ENCODE peak calls at places on chromosome 4, in four cellular contexts. Q, R, E and S are unnamed samples.

GRCh38 chr4:1344696-1345095 is 2.3 kb upstream of the UVSSA start:
- DNase-seq in Q (no peak), R (no peak), E (no peak), S (no peak)

GRCh38 chr4:38275331-38275821 is 315.2 kb downstream of the PTTG2 start:
- DNase-seq in Q (no peak), R (no peak), E (no peak), S (no peak)

GRCh38 chr4:144666539-144667175 is 20.7 kb downstream of the HHIP start:
- DNase-seq in Q (no peak), R (no peak), E (no peak), S (no peak)

GRCh38 chr4:145176641-145177432 is 3.6 kb downstream of the OTUD4 start:
- DNase-seq in Q (no peak), R (no peak), E (no peak), S (no peak)

GRCh38 chr4:38204317-38205060 is 244.3 kb downstream of the PTTG2 start:
- DNase-seq in Q (no peak), R (no peak), E (no peak), S (no peak)

GRCh38 chr4:171583790-171584189 is 229.4 kb upstream of the GALNTL6 start:
- DNase-seq in Q (no peak), R (no peak), E (no peak), S (no peak)

GRCh38 chr4:88177981-88178632 is 19.7 kb upstream of the ABCG2 start:
- DNase-seq in Q (no peak), R (no peak), E (no peak), S (peak; percentile 75)

GRCh38 chr4:20299515-20299914 is 47.8 kb downstream of the SLIT2 start:
- DNase-seq in Q (no peak), R (no peak), E (no peak), S (no peak)

GRCh38 chr4:8545439-8545765 is 34.8 kb upstream of the GPR78 start:
- DNase-seq in Q (peak; percentile 81), R (no peak), E (no peak), S (peak; percentile 59)

GRCh38 chr4:70737006-70737405 is 15.2 kb downstream of the RUFY3 start:
- DNase-seq in Q (no peak), R (peak; percentile 42), E (no peak), S (no peak)

GRCh38 chr4:5084911-5085475 is 33.7 kb downstream of the STK32B start:
- DNase-seq in Q (no peak), R (no peak), E (no peak), S (no peak)

GRCh38 chr4:122921971-122922876 is at the start of gene NUDT6:
- DNase-seq in Q (peak; percentile 85), R (peak; percentile 21), E (peak; percentile 60), S (peak; percentile 72)

GRCh38 chr4:152515678-152516077 is 20.2 kb downstream of the FBXW7 start:
- DNase-seq in Q (no peak), R (no peak), E (no peak), S (no peak)

GRCh38 chr4:3369781-3370660 is 71.7 kb upstream of the HGFAC start:
- DNase-seq in Q (no peak), R (peak; percentile 39), E (peak; percentile 62), S (peak; percentile 90)
- H3K4me3 ChIP-seq in Q (no peak overlapping the region), R (peak overlapping the region; percentile 40), E (peak overlapping the region; percentile 41), S (no peak overlapping the region)

GRCh38 chr4:146654976-146655761 is 16.5 kb downstream of the POU4F2 start:
- DNase-seq in Q (no peak), R (no peak), E (peak; percentile 57), S (peak; percentile 83)
- H3K4me3 ChIP-seq in Q (no peak overlapping the region), R (no peak overlapping the region), E (peak overlapping the region; percentile 20), S (peak overlapping the region; percentile 40)

GRCh38 chr4:182775075-182775474 is 142.1 kb downstream of the DCTD start:
- DNase-seq in Q (no peak), R (no peak), E (no peak), S (no peak)

GRCh38 chr4:182778222-182778982 is 138.8 kb downstream of the DCTD start:
- DNase-seq in Q (no peak), R (no peak), E (no peak), S (no peak)

GRCh38 chr4:182770969-182771330 is 146.2 kb downstream of the DCTD start:
- DNase-seq in Q (no peak), R (no peak), E (no peak), S (peak; percentile 61)

GRCh38 chr4:182776376-182777058 is 140.7 kb downstream of the DCTD start:
- DNase-seq in Q (no peak), R (no peak), E (no peak), S (no peak)
- H3K4me3 ChIP-seq in Q (no peak overlapping the region), R (no peak overlapping the region), E (no peak overlapping the region), S (no peak overlapping the region)

DNA sequence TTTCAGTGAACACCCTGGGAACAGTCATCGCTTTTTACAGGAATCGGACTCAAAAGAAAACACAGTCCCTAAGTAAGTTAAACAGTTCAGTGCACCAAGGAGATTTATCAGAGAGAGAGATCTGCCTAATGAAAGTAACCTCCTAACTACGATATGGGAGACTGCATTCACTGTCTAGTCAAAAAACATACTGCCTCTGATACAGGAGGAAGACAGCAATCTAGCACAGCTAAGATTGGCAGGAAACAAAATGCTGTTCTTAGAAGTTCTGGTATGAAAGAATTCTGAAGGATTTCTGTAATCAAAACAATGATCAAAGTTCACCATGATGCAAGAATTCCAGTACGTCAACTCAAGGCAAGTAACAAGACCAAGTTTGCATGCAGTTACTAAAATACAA is 92.8 kb downstream of the MAML3 start:
- DNase-seq in Q (no peak), R (no peak), E (no peak), S (no peak)
- H3K4me3 ChIP-seq in Q (no peak overlapping the region), R (no peak overlapping the region), E (no peak overlapping the region), S (no peak overlapping the region)

GRCh38 chr4:183721207-183722081 is 62.4 kb downstream of the TRAPPC11 start:
- DNase-seq in Q (no peak), R (peak; percentile 40), E (no peak), S (peak; percentile 80)

GRCh38 chr4:183727482-183727881 is 68.4 kb downstream of the TRAPPC11 start:
- DNase-seq in Q (no peak), R (no peak), E (no peak), S (no peak)

GRCh38 chr4:183723561-183724228 is 64.6 kb downstream of the TRAPPC11 start:
- DNase-seq in Q (no peak), R (no peak), E (no peak), S (no peak)

GRCh38 chr4:183718876-183719275 is 59.8 kb downstream of the TRAPPC11 start:
- DNase-seq in Q (no peak), R (no peak), E (no peak), S (no peak)

DNA sequence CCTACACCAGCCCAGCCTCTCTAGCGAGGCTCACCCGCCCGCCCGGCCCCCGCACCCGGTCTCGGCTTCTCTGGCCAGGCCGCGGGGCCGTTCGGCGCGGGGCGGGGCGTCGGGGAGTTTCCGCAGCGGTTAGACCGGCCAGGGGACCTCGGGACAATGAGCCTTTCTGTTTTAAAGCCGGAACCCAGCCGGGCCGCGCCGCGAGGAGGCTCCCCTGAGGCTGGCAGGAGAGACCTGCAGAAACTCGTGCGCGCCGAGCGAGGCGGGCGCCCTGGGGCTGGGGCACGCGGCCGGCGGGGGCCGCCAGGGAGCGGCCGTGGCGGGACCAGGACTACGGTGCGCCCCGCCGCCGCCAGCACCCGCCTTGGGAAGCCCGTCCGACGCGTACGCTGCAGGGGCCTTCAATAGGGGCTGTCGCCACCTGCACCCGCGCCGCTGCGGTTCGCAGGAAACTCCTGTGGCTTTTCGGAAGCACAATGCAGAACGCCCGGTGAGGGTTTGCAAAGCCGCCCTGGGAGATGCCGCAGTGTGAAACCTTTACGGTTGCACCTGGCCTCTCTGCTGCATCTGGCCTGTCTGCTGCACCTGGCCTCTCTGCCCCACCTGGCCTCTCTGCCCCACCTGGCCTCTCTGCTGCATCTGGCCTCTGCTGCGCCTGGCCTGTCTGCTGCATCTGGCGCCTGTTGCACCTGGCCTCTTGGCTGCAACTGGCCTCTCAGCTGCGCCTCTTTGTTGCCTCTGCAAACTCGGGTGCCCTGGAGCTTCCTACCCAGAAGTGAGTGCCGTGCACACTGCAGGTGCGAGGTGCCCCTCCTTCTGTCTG is 63.9 kb downstream of the TRAPPC11 start:
- DNase-seq in Q (peak; percentile 94), R (peak; percentile 42), E (peak; percentile 42), S (peak; percentile 90)
- H3K4me3 ChIP-seq in Q (peak overlapping the region; percentile 32), R (peak overlapping the region; percentile 64), E (peak overlapping the region; percentile 42), S (peak overlapping the region; percentile 43)

DNA sequence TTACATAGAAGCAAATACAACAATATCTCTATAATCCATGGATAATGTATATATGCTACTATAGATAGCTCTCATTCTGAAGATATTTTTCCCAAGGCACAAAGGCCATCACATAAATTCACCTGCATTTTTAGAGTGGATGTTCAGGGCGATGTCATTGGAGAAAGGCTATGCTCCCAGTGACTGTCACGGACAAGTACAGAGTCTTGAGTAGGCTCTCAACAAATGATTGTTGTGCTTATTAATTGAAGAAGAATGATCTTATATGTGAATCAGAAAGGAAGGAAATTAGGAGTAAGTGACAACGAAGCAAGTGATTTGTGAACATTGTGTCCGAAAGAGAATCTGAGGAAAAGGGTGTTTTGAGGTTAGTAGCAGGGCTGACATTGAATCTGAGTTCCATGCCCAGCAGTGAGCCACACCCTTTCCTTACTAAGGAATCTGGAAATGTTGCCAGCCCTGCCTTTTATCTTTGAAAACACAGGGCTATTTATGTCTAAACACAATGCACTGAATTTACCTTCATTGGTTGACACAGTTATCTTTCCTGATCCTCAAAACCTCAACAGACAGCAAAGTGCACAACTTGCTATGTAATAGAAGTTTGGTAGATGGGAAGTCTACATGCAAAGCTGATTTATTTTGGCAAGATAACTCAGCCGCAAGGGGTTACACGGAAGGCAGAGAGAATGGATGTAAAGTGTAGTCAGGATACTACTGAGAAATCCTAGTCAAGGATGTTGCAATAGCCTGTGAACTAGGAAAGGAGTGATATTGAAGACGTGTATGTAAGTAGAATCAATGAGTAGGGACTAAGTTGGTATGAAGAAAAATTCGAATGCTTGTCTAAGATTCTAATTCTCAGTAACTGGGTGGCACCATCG is 50.4 kb downstream of the SORBS2 start:
- DNase-seq in Q (no peak), R (no peak), E (no peak), S (no peak)
- H3K4me3 ChIP-seq in Q (no peak overlapping the region), R (no peak overlapping the region), E (no peak overlapping the region), S (no peak overlapping the region)

DNA sequence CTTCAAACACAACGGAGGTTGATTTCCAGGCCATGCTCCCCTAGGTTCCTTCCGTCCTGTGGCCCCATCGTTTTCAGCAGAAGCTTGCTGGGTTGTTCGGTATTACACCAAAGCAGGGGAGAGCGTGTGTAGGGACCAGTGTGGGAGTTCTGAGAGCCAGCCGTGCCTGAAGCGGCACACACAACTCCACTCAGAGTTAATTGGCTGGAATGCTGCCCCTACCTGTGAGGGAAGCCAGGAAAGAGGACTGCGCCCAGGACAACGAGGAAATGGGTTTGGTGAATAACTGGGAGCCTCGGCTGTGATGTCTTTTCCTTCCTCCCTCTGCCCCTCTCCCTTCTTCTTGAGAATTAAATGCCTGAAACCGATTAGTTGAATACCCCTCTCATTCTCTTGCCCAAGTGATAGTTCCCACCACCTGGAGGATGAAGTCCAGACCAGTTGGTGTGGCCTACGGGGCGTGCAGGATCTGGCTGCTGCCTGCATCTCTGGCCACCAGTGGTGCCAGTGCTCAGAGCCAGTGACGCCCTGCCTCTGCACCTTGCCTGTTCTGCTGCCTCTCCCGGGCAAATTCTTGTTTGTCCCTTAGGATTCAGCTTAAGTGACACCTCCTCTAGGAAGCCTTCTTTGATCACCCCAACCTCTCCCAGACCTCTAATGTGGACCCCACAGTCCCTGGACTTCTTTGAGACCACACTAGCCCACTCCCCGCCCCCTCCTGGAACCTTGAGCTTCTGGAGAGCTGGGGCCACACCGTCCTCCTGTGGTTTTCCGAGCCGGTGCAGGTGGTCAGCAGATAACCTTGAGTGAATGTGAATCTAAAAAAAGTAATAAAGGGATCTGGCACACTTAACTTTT is 33.6 kb downstream of the TBC1D14 start:
- DNase-seq in Q (no peak), R (no peak), E (no peak), S (peak; percentile 66)
- H3K4me3 ChIP-seq in Q (no peak overlapping the region), R (peak overlapping the region; percentile 25), E (no peak overlapping the region), S (no peak overlapping the region)